ENCODE peak calls at places on chromosomes 12 and 14, in four cellular contexts. S is IMR-90, J is neuronal stem cell, F is H9. T is an unnamed sample.

GRCh38 chr12:31322651-31323248 is 3.2 kb downstream of the SINHCAF start:
- DNase-seq in J (peak), S (peak), F (no peak), T (peak)

GRCh38 chr12:3135522-3136461 is 58.6 kb downstream of the TSPAN9 start:
- DNase-seq in F (peak), J (peak), S (peak), T (peak)

GRCh38 chr12:79848321-79848720 is 86.6 kb downstream of the PPP1R12A start:
- DNase-seq in F (no peak), S (peak), J (no peak), T (no peak)

GRCh38 chr14:25833341-25834121 is 764.3 kb downstream of the NOVA1 start:
- DNase-seq in S (no peak), F (peak), J (peak), T (no peak)

GRCh38 chr12:4355150-4355842 is 24.2 kb downstream of the FGF23 start:
- DNase-seq in S (no peak), J (no peak), F (no peak), T (no peak)

GRCh38 chr14:52089208-52089607 is 20.3 kb upstream of the NID2 start:
- DNase-seq in S (no peak), F (no peak), J (no peak), T (no peak)

GRCh38 chr12:2739832-2740641 is 54.7 kb upstream of the FKBP4 start:
- DNase-seq in S (peak), J (peak), F (peak), T (peak)

GRCh38 chr12:124914392-124915248 is at the start of gene UBC:
- DNase-seq in S (peak), F (peak), J (peak), T (peak)

GRCh38 chr14:91127411-91127810 is 13.5 kb downstream of the DGLUCY start:
- DNase-seq in S (no peak), F (no peak), J (no peak), T (peak)

GRCh38 chr14:57983235-57983634 is 117.3 kb upstream of the SLC35F4 start:
- DNase-seq in S (no peak), J (no peak), F (no peak), T (no peak)

GRCh38 chr14:30194769-30195168 is 267.1 kb upstream of the PRKD1 start:
- DNase-seq in S (peak), F (no peak), J (no peak), T (no peak)

GRCh38 chr14:63840981-63841380 is 11.8 kb upstream of the SYNE2 start:
- DNase-seq in J (no peak), F (peak), S (no peak), T (no peak)

GRCh38 chr12:32755051-32755653 is 545 bp downstream of the YARS2 start:
- DNase-seq in S (peak), F (peak), J (peak), T (peak)

GRCh38 chr12:124994435-124994975 is 1.1 kb downstream of the BRI3BP start:
- DNase-seq in F (no peak), J (no peak), S (no peak), T (no peak)

GRCh38 chr14:32087173-32087861 is 10.2 kb downstream of the ARHGAP5 start:
- DNase-seq in F (no peak), J (peak), S (peak), T (peak)

GRCh38 chr12:30931222-30931621 is 4.7 kb downstream of the TSPAN11 start:
- DNase-seq in J (no peak), F (no peak), S (no peak), T (no peak)

GRCh38 chr14:47208434-47208833 is 467.0 kb downstream of the MDGA2 start:
- DNase-seq in S (no peak), J (peak), F (no peak), T (no peak)

GRCh38 chr12:120536064-120536791 is 2.1 kb downstream of the RNF10 start:
- DNase-seq in F (no peak), S (no peak), J (no peak), T (peak)

GRCh38 chr12:10453144-10453543 is at the start of gene KLRC1:
- DNase-seq in J (no peak), F (no peak), S (no peak), T (no peak)

GRCh38 chr12:28681980-28682379 is 467.1 kb upstream of the FAR2 start:
- DNase-seq in J (no peak), F (no peak), S (no peak), T (no peak)

GRCh38 chr12:116657921-116658495 is 79.9 kb downstream of the SPRING1 start:
- DNase-seq in S (no peak), F (no peak), J (no peak), T (no peak)
- H3K18ac ChIP-seq in S (peak), F (no peak), J (peak), T (no peak)

DNA sequence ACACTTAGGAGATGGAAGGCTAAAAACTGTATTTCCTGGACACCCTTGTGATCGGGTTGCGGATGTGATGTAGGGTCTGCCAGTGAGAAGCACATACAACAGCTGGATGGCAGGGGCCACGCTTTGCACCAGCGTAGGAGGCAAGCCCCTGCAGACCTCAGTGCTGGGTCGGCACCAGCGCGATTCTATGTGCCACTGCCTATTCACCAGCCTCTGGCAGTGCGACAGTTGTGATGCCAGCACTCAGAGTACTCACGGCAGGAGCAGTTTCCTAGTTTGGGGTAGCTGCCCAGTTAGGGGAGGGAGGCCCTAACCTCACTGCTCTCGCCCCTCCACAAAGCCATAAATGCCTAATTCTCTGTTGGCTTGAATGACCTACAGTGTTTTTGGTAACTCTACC is 31.6 kb downstream of the SPTLC2 start:
- DNase-seq in J (no peak), F (no peak), S (no peak), T (no peak)
- H3K18ac ChIP-seq in J (peak), F (no peak), S (peak), T (no peak)

GRCh38 chr14:94193776-94194175 is 19.7 kb downstream of the PPP4R4 start:
- DNase-seq in S (no peak), F (no peak), J (no peak), T (no peak)
- H3K18ac ChIP-seq in S (no peak), F (no peak), J (no peak), T (no peak)

DNA sequence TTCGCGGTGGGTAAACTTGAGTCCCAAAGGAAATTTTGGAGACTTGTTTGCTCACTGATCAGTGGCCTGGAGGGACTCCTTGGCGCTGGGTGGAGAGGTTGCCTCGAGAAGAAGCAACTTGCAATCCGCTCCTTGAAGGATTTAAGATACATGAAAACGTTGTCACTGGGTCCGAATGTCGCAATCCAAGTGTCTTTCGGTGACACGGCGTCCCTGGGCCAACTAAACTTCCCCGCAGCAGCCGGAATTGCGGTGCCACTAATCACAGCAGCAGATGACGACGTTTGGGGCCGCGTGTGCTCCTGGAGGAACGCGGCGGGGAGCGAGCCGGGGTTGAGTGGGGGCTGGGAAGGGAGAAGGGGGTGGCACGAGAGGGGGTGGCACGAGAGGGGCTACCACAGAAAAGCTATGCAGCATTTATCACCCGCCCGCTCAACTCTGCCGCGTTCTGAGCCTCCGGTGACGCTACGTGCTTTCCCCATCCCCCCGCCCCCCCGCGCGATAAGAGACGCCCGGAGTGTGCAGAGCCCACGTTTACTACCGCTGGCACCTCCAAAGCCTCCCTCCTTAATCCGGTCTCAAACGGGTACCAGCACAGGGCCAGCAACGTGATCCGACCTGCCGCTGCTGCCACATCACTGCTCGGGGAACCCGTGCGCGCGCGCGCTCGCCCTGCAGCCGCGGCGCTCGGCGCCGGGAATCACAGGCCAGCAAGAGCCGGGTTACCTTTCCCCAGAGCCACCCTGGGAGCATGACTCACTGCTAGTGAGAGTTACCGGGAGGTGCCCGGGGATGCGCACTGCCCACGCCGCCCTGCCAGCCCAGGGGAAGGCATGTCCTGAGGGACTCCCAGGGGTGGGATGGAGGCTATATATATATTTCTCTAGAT is 858 bp upstream of the BHLHE41 start:
- DNase-seq in J (peak), F (peak), S (peak), T (peak)
- H3K18ac ChIP-seq in J (peak), F (peak), S (peak), T (no peak)

GRCh38 chr14:94374749-94375148 is 13.7 kb downstream of the SERPINA1 start:
- DNase-seq in S (peak), J (no peak), F (no peak), T (no peak)

GRCh38 chr14:94373708-94374107 is 14.7 kb downstream of the SERPINA1 start:
- DNase-seq in J (no peak), F (no peak), S (peak), T (peak)

GRCh38 chr14:94376976-94377865 is 11.2 kb downstream of the SERPINA1 start:
- DNase-seq in S (no peak), J (no peak), F (no peak), T (no peak)

GRCh38 chr14:94376108-94376975 is 12.1 kb downstream of the SERPINA1 start:
- DNase-seq in S (no peak), F (no peak), J (no peak), T (no peak)

GRCh38 chr14:94375552-94376107 is 12.8 kb downstream of the SERPINA1 start:
- DNase-seq in J (no peak), S (no peak), F (no peak), T (no peak)
- H3K18ac ChIP-seq in J (peak), S (no peak), F (no peak), T (no peak)

GRCh38 chr14:59063259-59063658 is 125.2 kb upstream of the DAAM1 start:
- DNase-seq in F (no peak), J (no peak), S (no peak), T (no peak)

GRCh38 chr14:59069455-59069854 is 119.0 kb upstream of the DAAM1 start:
- DNase-seq in F (no peak), J (no peak), S (no peak), T (no peak)

DNA sequence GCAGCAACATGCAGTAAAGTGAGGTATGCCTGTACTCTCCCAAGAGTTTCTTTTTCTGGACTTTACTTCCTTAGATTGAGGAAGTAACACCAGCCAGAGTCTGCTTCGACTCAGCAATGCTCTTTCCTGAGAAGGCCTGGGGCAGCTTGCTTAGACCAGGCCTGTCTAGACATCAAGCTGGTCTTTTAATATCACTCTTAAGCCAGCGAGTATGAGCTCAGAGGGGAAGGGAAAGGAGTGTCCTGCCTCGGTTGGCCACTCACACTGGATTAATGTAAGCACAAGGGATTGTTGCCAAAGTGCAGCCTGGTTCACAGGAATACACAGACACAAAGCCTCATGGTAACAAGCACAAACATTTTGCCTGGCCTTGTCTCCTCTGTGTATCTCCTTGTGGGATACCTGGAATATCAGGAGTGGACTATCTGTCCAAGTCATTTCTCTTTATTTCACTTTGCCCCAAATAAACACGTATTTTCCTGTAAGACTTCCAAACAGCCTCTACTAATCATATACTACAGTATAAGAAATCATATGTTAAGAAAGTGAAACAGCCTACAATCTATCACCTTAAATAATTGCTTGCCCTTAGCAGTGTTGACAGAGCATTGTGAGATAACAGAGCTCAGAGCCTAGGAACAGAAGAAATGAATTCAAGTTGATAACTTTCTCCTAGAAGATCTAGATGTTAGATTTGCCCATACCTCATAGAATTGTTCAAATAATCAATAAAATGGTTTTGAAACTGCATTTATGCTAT is 121.2 kb upstream of the DAAM1 start:
- DNase-seq in S (peak), J (no peak), F (no peak), T (no peak)
- H3K18ac ChIP-seq in S (no peak), J (no peak), F (no peak), T (no peak)

GRCh38 chr12:130628304-130628703 is 87.8 kb downstream of the RIMBP2 start:
- DNase-seq in F (no peak), S (no peak), J (no peak), T (no peak)

GRCh38 chr12:130636370-130636769 is 79.7 kb downstream of the RIMBP2 start:
- DNase-seq in J (no peak), F (no peak), S (no peak), T (no peak)

GRCh38 chr12:130632582-130633174 is 83.4 kb downstream of the RIMBP2 start:
- DNase-seq in J (no peak), S (no peak), F (no peak), T (no peak)

GRCh38 chr12:130634866-130635265 is 81.2 kb downstream of the RIMBP2 start:
- DNase-seq in F (no peak), S (no peak), J (no peak), T (no peak)

GRCh38 chr12:130633771-130634170 is 82.3 kb downstream of the RIMBP2 start:
- DNase-seq in F (peak), S (no peak), J (peak), T (no peak)
- H3K18ac ChIP-seq in F (no peak), S (no peak), J (no peak), T (no peak)

GRCh38 chr12:110698171-110698902 is 9.4 kb upstream of the HVCN1 start:
- DNase-seq in F (peak), J (peak), S (peak), T (peak)
- H3K18ac ChIP-seq in F (no peak), J (no peak), S (no peak), T (no peak)

GRCh38 chr14:81343701-81344100 is 56.4 kb downstream of the STON2 start:
- DNase-seq in F (no peak), J (no peak), S (no peak), T (no peak)

GRCh38 chr14:81348086-81348485 is 52.0 kb downstream of the STON2 start:
- DNase-seq in F (no peak), J (no peak), S (no peak), T (no peak)

GRCh38 chr14:81344461-81345160 is 55.5 kb downstream of the STON2 start:
- DNase-seq in S (no peak), F (no peak), J (no peak), T (no peak)

GRCh38 chr14:81343166-81343565 is 57.0 kb downstream of the STON2 start:
- DNase-seq in S (no peak), J (no peak), F (no peak), T (no peak)

DNA sequence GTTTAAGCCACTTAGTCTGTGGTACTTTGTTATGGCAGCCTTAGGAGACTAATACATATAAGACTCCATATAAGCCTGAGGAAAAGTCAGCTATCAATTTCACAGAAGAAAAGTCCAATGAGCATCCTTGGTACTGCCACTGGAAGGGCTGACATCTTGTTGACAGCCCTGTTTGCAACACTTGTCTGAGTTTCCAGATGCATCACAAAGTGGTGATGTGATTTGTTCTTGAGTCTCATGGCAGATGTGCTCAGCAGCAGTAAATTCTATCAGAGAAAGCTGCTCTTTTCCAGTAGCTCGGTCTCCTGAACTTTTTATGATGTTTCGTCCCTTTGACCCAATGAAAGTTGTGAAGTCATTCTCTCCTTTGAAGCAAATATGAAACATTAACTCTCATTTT is 54.3 kb downstream of the STON2 start:
- DNase-seq in F (no peak), S (no peak), J (no peak), T (no peak)
- H3K18ac ChIP-seq in F (no peak), S (no peak), J (no peak), T (no peak)

T was measured in trophoblast cell.